ENCODE peak calls at places on chromosomes 5 and 9, in nine cellular contexts. D, K, L, G, Z, B, I, V and Q are unnamed samples.

GRCh38 chr5:142779163-142779562 is 9.0 kb downstream of the ARHGAP26 start:
- DNase-seq in D (no peak), K (no peak), L (no peak), G (no peak), Z (no peak), B (peak), I (peak), V (no peak), Q (no peak)

GRCh38 chr5:160188151-160188967 is 40.9 kb upstream of the FABP6 start:
- DNase-seq in D (peak), K (no peak), L (no peak), G (no peak), Z (no peak), B (no peak), I (peak), V (no peak), Q (no peak)

GRCh38 chr9:27467486-27467885 is 56.6 kb upstream of the IFNK start:
- DNase-seq in D (no peak), K (no peak), L (no peak), G (no peak), Z (no peak), B (no peak), I (peak), V (no peak), Q (no peak)

GRCh38 chr5:41793156-41793770 is 77.0 kb downstream of the OXCT1 start:
- DNase-seq in D (no peak), K (no peak), L (no peak), G (peak), Z (no peak), B (no peak), I (peak), V (no peak), Q (no peak)

GRCh38 chr9:95409650-95410426 is 92.3 kb upstream of the FANCC start:
- DNase-seq in D (no peak), K (no peak), L (no peak), G (peak), Z (no peak), B (no peak), I (peak), V (no peak), Q (no peak)

GRCh38 chr9:91427873-91428272 is 4.2 kb upstream of the NFIL3 start:
- DNase-seq in D (no peak), K (no peak), L (no peak), G (no peak), Z (no peak), B (no peak), I (peak), V (peak), Q (no peak)

GRCh38 chr5:178145965-178146820 is 7.5 kb downstream of the NHP2 start:
- DNase-seq in D (peak), K (peak), L (peak), G (no peak), Z (peak), B (peak), I (peak), V (peak), Q (peak)

GRCh38 chr5:154087260-154087659 is 48.5 kb downstream of the MFAP3 start:
- DNase-seq in D (no peak), K (no peak), L (no peak), G (no peak), Z (no peak), B (no peak), I (peak), V (peak), Q (no peak)

GRCh38 chr5:139376364-139376763 is 6.7 kb downstream of the SLC23A1 start:
- DNase-seq in D (no peak), K (no peak), L (no peak), G (no peak), Z (no peak), B (no peak), I (no peak), V (no peak), Q (no peak)

GRCh38 chr9:77215874-77216273 is 38.5 kb downstream of the VPS13A start:
- DNase-seq in D (no peak), K (no peak), L (no peak), G (no peak), Z (no peak), B (no peak), I (peak), V (no peak), Q (no peak)

GRCh38 chr9:100309992-100310391 is 42.8 kb downstream of the TEX10 start:
- DNase-seq in D (no peak), K (no peak), L (no peak), G (no peak), Z (no peak), B (no peak), I (no peak), V (peak), Q (no peak)

GRCh38 chr5:137216976-137217598 is 282.0 kb downstream of the SPOCK1 start:
- DNase-seq in D (no peak), K (no peak), L (no peak), G (no peak), Z (no peak), B (no peak), I (no peak), V (no peak), Q (no peak)

GRCh38 chr5:75885849-75886596 is 168.8 kb upstream of the POC5 start:
- DNase-seq in D (no peak), K (no peak), L (no peak), G (no peak), Z (no peak), B (no peak), I (peak), V (no peak), Q (peak)

GRCh38 chr5:34519489-34520220 is 136.5 kb upstream of the RAI14 start:
- DNase-seq in D (no peak), K (no peak), L (no peak), G (no peak), Z (no peak), B (no peak), I (no peak), V (no peak), Q (no peak)

GRCh38 chr5:5486122-5486521 is 63.6 kb downstream of the ICE1 start:
- DNase-seq in D (no peak), K (peak), L (no peak), G (no peak), Z (no peak), B (no peak), I (no peak), V (no peak), Q (no peak)

GRCh38 chr5:3190930-3191329 is 404.7 kb upstream of the IRX1 start:
- DNase-seq in D (no peak), K (no peak), L (no peak), G (no peak), Z (no peak), B (no peak), I (no peak), V (no peak), Q (no peak)

GRCh38 chr9:137408651-137409405 is 14.1 kb downstream of the EXD3 start:
- DNase-seq in D (no peak), K (no peak), L (no peak), G (no peak), Z (no peak), B (no peak), I (no peak), V (no peak), Q (no peak)

GRCh38 chr5:97037819-97038218 is 101.9 kb downstream of the LNPEP start:
- DNase-seq in D (no peak), K (no peak), L (no peak), G (no peak), Z (no peak), B (no peak), I (no peak), V (no peak), Q (no peak)

GRCh38 chr5:80757290-80757689 is 102.5 kb upstream of the DHFR start:
- DNase-seq in D (no peak), K (no peak), L (no peak), G (no peak), Z (no peak), B (no peak), I (no peak), V (no peak), Q (no peak)

GRCh38 chr5:15926586-15926985 is 253.0 kb downstream of the MARCHF11 start:
- DNase-seq in D (no peak), K (no peak), L (no peak), G (no peak), Z (no peak), B (no peak), I (no peak), V (no peak), Q (no peak)

GRCh38 chr5:135460246-135461033 is 8.3 kb upstream of the TIFAB start:
- DNase-seq in D (peak), K (no peak), L (no peak), G (no peak), Z (no peak), B (no peak), I (no peak), V (no peak), Q (no peak)

GRCh38 chr5:149228610-149229297 is 42.9 kb upstream of the AFAP1L1 start:
- DNase-seq in D (no peak), K (no peak), L (no peak), G (peak), Z (no peak), B (peak), I (peak), V (peak), Q (no peak)

GRCh38 chr5:37326536-37326935 is 44.4 kb downstream of the NUP155 start:
- DNase-seq in D (no peak), K (no peak), L (no peak), G (no peak), Z (no peak), B (no peak), I (no peak), V (no peak), Q (no peak)

GRCh38 chr5:141559481-141559880 is 59.3 kb downstream of the DIAPH1 start:
- DNase-seq in D (no peak), K (no peak), L (no peak), G (peak), Z (no peak), B (no peak), I (peak), V (no peak), Q (no peak)

GRCh38 chr9:135670721-135671590 is 7.8 kb downstream of the LCN9 start:
- DNase-seq in D (peak), K (no peak), L (no peak), G (no peak), Z (no peak), B (no peak), I (no peak), V (no peak), Q (no peak)

GRCh38 chr9:125889122-125889523 is 141.9 kb downstream of the PBX3 start:
- DNase-seq in D (peak), K (no peak), L (no peak), G (no peak), Z (no peak), B (peak), I (no peak), V (no peak), Q (no peak)

GRCh38 chr5:142862585-142862984 is 92.4 kb downstream of the ARHGAP26 start:
- DNase-seq in D (no peak), K (no peak), L (no peak), G (no peak), Z (no peak), B (no peak), I (no peak), V (no peak), Q (no peak)

GRCh38 chr5:181221792-181222629 is 1.1 kb upstream of the TRIM41 start:
- DNase-seq in D (peak), K (peak), L (peak), G (peak), Z (peak), B (peak), I (peak), V (peak), Q (no peak)

GRCh38 chr5:178111925-178112324 is 1.4 kb upstream of the N4BP3 start:
- DNase-seq in D (no peak), K (no peak), L (no peak), G (no peak), Z (no peak), B (no peak), I (no peak), V (no peak), Q (no peak)